ENCODE peak calls at places on chromosomes 3 and 15, in six cellular contexts. J is A172, Q is fibroblast of pulmonary artery, R is IMR-90, B is H7, H is NCI-H146. E is an unnamed sample.

GRCh38 chr3:44890258-44890657 is 15.8 kb downstream of the TGM4 start:
- DNase-seq in J (no peak), Q (peak), R (peak), B (peak), H (no peak), E (no peak)

GRCh38 chr3:158505117-158505516 is 65.9 kb upstream of the MLF1 start:
- DNase-seq in J (no peak), Q (no peak), R (no peak), B (no peak), H (no peak), E (no peak)

GRCh38 chr3:81743096-81744025 is 18.1 kb downstream of the GBE1 start:
- DNase-seq in J (peak), Q (peak), R (peak), B (no peak), H (no peak), E (peak)

GRCh38 chr15:57697588-57697987 is 8.9 kb upstream of the POLR2M start:
- DNase-seq in J (no peak), Q (peak), R (peak), B (no peak), H (no peak), E (no peak)

GRCh38 chr3:42653560-42654330 is at the start of gene ZBTB47:
- DNase-seq in J (peak), Q (peak), R (no peak), B (peak), H (peak), E (no peak)

GRCh38 chr3:138433892-138434275 is 532 bp upstream of the ESYT3 start:
- DNase-seq in J (no peak), Q (no peak), R (no peak), B (no peak), H (no peak), E (no peak)

GRCh38 chr3:161142486-161142885 is 37.3 kb upstream of the B3GALNT1 start:
- DNase-seq in J (no peak), Q (no peak), R (no peak), B (no peak), H (no peak), E (no peak)

GRCh38 chr3:35200056-35200455 is 439.3 kb upstream of the ARPP21 start:
- DNase-seq in J (peak), Q (peak), R (no peak), B (no peak), H (no peak), E (no peak)